ENCODE peak calls at places on chromosomes 1 and 21, in four cellular contexts. K, Q, D and M are unnamed samples.

GRCh38 chr1:90675161-90675847 is 41.8 kb downstream of the BARHL2 start:
- DNase-seq in K (no peak), Q (no peak), D (no peak), M (no peak)

GRCh38 chr1:65276197-65276884 is 33.0 kb upstream of the DNAJC6 start:
- DNase-seq in K (peak), Q (no peak), D (no peak), M (no peak)

GRCh38 chr1:65471213-65471833 is 50.9 kb downstream of the LEPR start:
- DNase-seq in K (no peak), Q (no peak), D (no peak), M (no peak)

GRCh38 chr1:193794239-193794638 is 607.8 kb upstream of the B3GALT2 start:
- DNase-seq in K (no peak), Q (no peak), D (no peak), M (no peak)

GRCh38 chr1:194161591-194161990 is 975.2 kb upstream of the B3GALT2 start:
- DNase-seq in K (no peak), Q (no peak), D (no peak), M (no peak)

GRCh38 chr1:57791497-57791896 is 367.6 kb upstream of the DAB1 start:
- DNase-seq in K (peak), Q (no peak), D (no peak), M (no peak)

GRCh38 chr1:38352869-38353268 is 306.3 kb upstream of the POU3F1 start:
- DNase-seq in K (no peak), Q (no peak), D (no peak), M (no peak)

GRCh38 chr1:68132426-68133130 is 82.2 kb upstream of the DIRAS3 start:
- DNase-seq in K (no peak), Q (no peak), D (no peak), M (no peak)

GRCh38 chr21:38787461-38788274 is 18.1 kb upstream of the ETS2 start:
- DNase-seq in K (no peak), Q (no peak), D (peak), M (no peak)

GRCh38 chr21:43343992-43344886 is 82.7 kb downstream of the SIK1 start:
- DNase-seq in K (no peak), Q (no peak), D (no peak), M (no peak)

GRCh38 chr21:40707271-40707670 is 139.7 kb downstream of the DSCAM start:
- DNase-seq in K (no peak), Q (no peak), D (no peak), M (no peak)

GRCh38 chr1:230917284-230918135 is 49.2 kb upstream of the C1orf198 start:
- DNase-seq in K (peak), Q (no peak), D (peak), M (peak)

GRCh38 chr1:26959722-26960624 is at the start of gene KDF1:
- DNase-seq in K (peak), Q (no peak), D (no peak), M (peak)

GRCh38 chr1:207938016-207938415 is 27.1 kb upstream of the CD34 start:
- DNase-seq in K (peak), Q (no peak), D (peak), M (no peak)

GRCh38 chr1:185483647-185484450 is 166.8 kb upstream of the IVNS1ABP start:
- DNase-seq in K (no peak), Q (peak), D (peak), M (no peak)

GRCh38 chr1:33410091-33410701 is 20.7 kb downstream of the PHC2 start:
- DNase-seq in K (no peak), Q (no peak), D (no peak), M (no peak)

GRCh38 chr1:45884700-45885099 is 81.3 kb downstream of the MAST2 start:
- DNase-seq in K (no peak), Q (no peak), D (no peak), M (no peak)

GRCh38 chr1:67256291-67257172 is 51.1 kb upstream of the IL12RB2 start:
- DNase-seq in K (no peak), Q (no peak), D (no peak), M (no peak)

GRCh38 chr1:223189903-223190724 is 47.1 kb upstream of the TLR5 start:
- DNase-seq in K (peak), Q (peak), D (peak), M (no peak)

GRCh38 chr1:44425327-44426082 is 20.4 kb downstream of the RNF220 start:
- DNase-seq in K (no peak), Q (no peak), D (no peak), M (no peak)

GRCh38 chr1:21526441-21526840 is 17.2 kb downstream of the ALPL start:
- DNase-seq in K (no peak), Q (no peak), D (no peak), M (no peak)

GRCh38 chr1:155002479-155003226 is at the start of gene ZBTB7B:
- DNase-seq in K (peak), Q (no peak), D (peak), M (no peak)